ENCODE peak calls at places on chromosomes 11 and 22, in four cellular contexts. R is GM12891, C is K562, I is endothelial cell of umbilical vein. D is an unnamed sample.

GRCh38 chr11:117827521-117828511 is 3.3 kb upstream of the FXYD2 start:
- DNase-seq in R (no peak), C (no peak), I (no peak), D (peak)

GRCh38 chr22:42275970-42276369 is 5.5 kb upstream of the TCF20 start:
- DNase-seq in R (no peak), C (no peak), I (no peak), D (no peak)

GRCh38 chr11:75200051-75200450 is 40.5 kb upstream of the TPBGL start:
- DNase-seq in R (no peak), C (no peak), I (no peak), D (no peak)

GRCh38 chr11:75667831-75668507 is 869 bp downstream of the MAP6 start:
- DNase-seq in R (peak), C (no peak), I (peak), D (no peak)

GRCh38 chr11:63905179-63905578 is 11.8 kb downstream of the RCOR2 start:
- DNase-seq in R (no peak), C (no peak), I (no peak), D (no peak)

GRCh38 chr11:131217313-131218297 is 152.8 kb upstream of the NTM start:
- DNase-seq in R (no peak), C (no peak), I (no peak), D (no peak)

GRCh38 chr22:17303441-17303839 is 65.8 kb upstream of the CECR2 start:
- DNase-seq in R (no peak), C (no peak), I (no peak), D (no peak)

GRCh38 chr22:27420817-27421361 is 380.7 kb downstream of the MN1 start:
- DNase-seq in R (no peak), C (no peak), I (peak), D (peak)

GRCh38 chr11:12222099-12222751 is 111.8 kb downstream of the MICAL2 start:
- DNase-seq in R (no peak), C (no peak), I (no peak), D (peak)

GRCh38 chr11:23755076-23755475 is 741.8 kb upstream of the LUZP2 start:
- DNase-seq in R (no peak), C (no peak), I (no peak), D (no peak)

GRCh38 chr11:35216962-35217667 is 78.1 kb downstream of the CD44 start:
- DNase-seq in R (no peak), C (no peak), I (no peak), D (no peak)

GRCh38 chr22:21697866-21698265 is 32.1 kb downstream of the PPIL2 start:
- DNase-seq in R (no peak), C (no peak), I (no peak), D (no peak)

GRCh38 chr22:39238966-39239510 is 5.7 kb downstream of the PDGFB start:
- DNase-seq in R (no peak), C (no peak), I (no peak), D (no peak)

GRCh38 chr11:103016031-103016430 is 60.5 kb upstream of the MMP13 start:
- DNase-seq in R (no peak), C (no peak), I (no peak), D (no peak)
- TF ChIP-seq POLR2AphosphoS5 in R (no peak), C (no peak), I (no peak), D (no peak)

GRCh38 chr11:19777342-19778102 is 64.9 kb downstream of the NAV2 start:
- DNase-seq in R (peak), C (peak), I (peak), D (no peak)
- TF ChIP-seq POLR2A in R (no peak), C (no peak), I (no peak), D (no peak)

DNA sequence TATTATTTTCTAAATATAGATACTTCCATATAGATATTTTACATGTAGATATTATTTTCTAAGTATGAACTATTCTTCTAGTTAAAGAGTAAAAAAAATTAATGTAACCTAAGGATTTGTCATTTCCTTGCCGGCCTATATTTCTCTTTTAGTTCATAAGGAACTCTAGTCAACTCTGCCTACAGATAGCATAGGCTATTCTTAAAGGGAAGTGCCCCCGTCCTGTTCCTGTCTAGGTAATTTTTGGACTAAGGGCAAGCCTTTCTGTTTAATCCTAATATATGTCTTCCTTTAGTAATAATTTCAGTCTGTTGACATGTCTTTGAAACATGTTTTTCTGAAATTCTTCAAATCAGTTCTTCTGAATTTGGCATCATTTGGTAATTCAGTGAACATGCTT is 161.9 kb downstream of the C11orf91 start:
- DNase-seq in R (no peak), C (no peak), I (no peak), D (no peak)
- TF ChIP-seq POLR2AphosphoS5 in R (no peak), C (no peak), I (no peak), D (no peak)

DNA sequence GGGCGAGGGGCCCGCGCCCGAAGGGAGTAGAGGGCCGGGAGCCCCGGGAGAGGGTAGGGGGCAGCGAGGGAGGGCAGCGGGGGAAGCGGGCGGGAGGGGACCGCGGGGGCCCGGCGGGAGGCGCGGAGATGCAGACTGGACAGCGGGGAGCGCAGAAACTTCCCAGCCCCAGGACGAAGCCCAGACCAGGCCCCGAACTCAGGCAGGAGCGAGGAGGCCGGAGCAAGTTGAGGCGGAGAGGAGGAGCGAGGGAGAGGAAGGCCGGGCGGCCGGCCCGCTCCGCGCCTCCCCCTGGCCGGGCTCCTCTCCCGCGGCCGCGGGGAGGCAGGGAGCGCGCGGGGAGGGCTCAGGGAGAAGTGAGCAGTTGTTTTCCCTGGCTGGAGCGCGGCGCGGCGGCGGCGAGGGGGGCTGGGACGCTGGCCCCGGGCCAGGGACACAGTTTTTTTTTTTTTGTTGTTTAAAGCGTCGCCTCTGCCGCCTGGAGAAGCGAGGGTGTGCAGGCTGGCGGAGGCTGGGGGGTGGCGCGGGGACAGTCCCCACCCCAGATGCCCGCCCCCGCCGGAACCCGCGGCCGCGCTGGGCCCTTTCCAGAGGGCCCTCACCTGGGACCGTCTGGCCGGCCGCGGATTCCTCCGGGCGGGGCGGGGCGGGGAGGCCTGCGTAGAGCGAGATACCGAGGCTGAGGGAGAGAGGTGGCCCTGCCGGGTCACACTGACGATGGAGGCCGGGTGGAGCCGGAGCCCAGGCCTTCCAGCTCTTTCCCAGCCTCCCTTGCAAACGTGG is at the start of gene LTBP3:
- DNase-seq in R (peak), C (peak), I (peak), D (peak)
- TF ChIP-seq POLR2A in R (no peak), C (peak), I (peak), D (no peak)

DNA sequence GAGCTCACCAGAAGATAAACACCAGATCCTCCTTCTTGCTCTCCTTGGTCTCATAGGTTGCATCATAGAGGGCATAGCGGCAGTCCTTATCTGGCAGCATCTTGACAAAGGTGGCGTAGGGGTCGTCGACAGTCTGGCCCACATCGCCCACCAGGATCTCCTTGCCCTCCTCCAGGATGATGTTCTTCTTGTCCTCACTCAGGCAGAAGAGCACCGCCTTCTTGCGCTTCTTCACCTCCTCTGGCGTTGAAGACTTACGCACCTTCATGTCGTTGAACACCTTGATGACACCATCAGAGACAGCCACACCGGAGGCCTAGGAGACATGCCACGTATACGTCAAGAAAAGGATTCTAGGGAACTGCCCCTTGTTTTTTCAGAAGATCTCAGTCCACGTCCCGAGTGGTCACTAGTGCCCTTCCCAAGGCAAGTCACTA is 2.0 kb downstream of the CFL1 start:
- DNase-seq in R (no peak), C (no peak), I (no peak), D (no peak)
- TF ChIP-seq POLR2AphosphoS5 in R (no peak), C (no peak), I (no peak), D (no peak)

GRCh38 chr11:78828582-78829520 is 254.2 kb upstream of the NARS2 start:
- DNase-seq in R (no peak), C (no peak), I (no peak), D (no peak)
- TF ChIP-seq POLR2A in R (no peak), C (no peak), I (no peak), D (no peak)